ENCODE peak calls at places on chromosomes 5 and 9, in five cellular contexts. G is sigmoid colon, W is cardiac muscle cell, V is fibroblast of lung, X is heart left ventricle. P is an unnamed sample.

GRCh38 chr9:21096901-21097255 is 19.1 kb upstream of the IFNB1 start:
- DNase-seq in X (no peak), G (no peak), W (no peak), V (no peak), P (no peak)

GRCh38 chr5:6427689-6428088 is 21.0 kb upstream of the UBE2QL1 start:
- DNase-seq in W (no peak), X (no peak), V (no peak), G (no peak), P (peak)

GRCh38 chr5:61933787-61934626 is 372.0 kb upstream of the KIF2A start:
- DNase-seq in G (no peak), W (peak), V (peak), X (peak), P (no peak)

GRCh38 chr5:101393795-101394450 is 490.8 kb upstream of the ST8SIA4 start:
- DNase-seq in V (peak), G (no peak), W (no peak), X (no peak), P (no peak)

GRCh38 chr5:151448038-151448985 is 909 bp downstream of the SLC36A1 start:
- DNase-seq in W (peak), V (peak), G (peak), X (no peak), P (no peak)

GRCh38 chr9:98785333-98785933 is 10.9 kb downstream of the ANKS6 start:
- DNase-seq in W (no peak), G (no peak), X (no peak), V (no peak), P (no peak)

GRCh38 chr9:123164285-123164684 is 104.1 kb downstream of the STRBP start:
- DNase-seq in X (no peak), W (no peak), G (no peak), V (no peak), P (no peak)

GRCh38 chr5:169648725-169649124 is 11.7 kb downstream of the DOCK2 start:
- DNase-seq in X (peak), G (no peak), W (peak), V (peak), P (no peak)

GRCh38 chr9:33465596-33466564 is 7.8 kb downstream of the NOL6 start:
- DNase-seq in W (no peak), V (no peak), X (no peak), G (no peak), P (no peak)

GRCh38 chr5:153629027-153629426 is 138.6 kb downstream of the GRIA1 start:
- DNase-seq in X (no peak), V (peak), W (peak), G (no peak), P (peak)

GRCh38 chr5:1503301-1504243 is 20.2 kb downstream of the LPCAT1 start:
- DNase-seq in W (peak), G (no peak), X (peak), V (peak), P (no peak)

GRCh38 chr5:37208883-37209808 is 40.0 kb downstream of the CPLANE1 start:
- DNase-seq in V (peak), W (peak), G (no peak), X (peak), P (no peak)

GRCh38 chr5:67957374-67957773 is 258.2 kb upstream of the PIK3R1 start:
- DNase-seq in X (no peak), V (no peak), W (no peak), G (no peak), P (no peak)

GRCh38 chr5:107477492-107477891 is 193.2 kb downstream of the EFNA5 start:
- DNase-seq in W (no peak), X (no peak), V (no peak), G (no peak), P (no peak)

GRCh38 chr5:153752890-153753289 is 262.4 kb downstream of the GRIA1 start:
- DNase-seq in X (no peak), V (peak), G (no peak), W (peak), P (no peak)

GRCh38 chr9:33320568-33321261 is 30.4 kb downstream of the NFX1 start:
- DNase-seq in G (no peak), W (peak), V (peak), X (no peak), P (no peak)

GRCh38 chr9:129665008-129665771 is at the start of gene PRRX2:
- DNase-seq in X (peak), V (peak), W (peak), G (no peak), P (no peak)

GRCh38 chr9:30299126-30299780 is 2085.2 kb upstream of the ACO1 start:
- DNase-seq in G (no peak), X (no peak), V (no peak), W (no peak), P (no peak)

GRCh38 chr5:96259211-96259772 is 173.8 kb downstream of the PCSK1 start:
- DNase-seq in W (peak), G (no peak), V (peak), X (no peak), P (no peak)

GRCh38 chr9:93216072-93216364 is 32.1 kb downstream of the WNK2 start:
- DNase-seq in X (no peak), W (no peak), G (no peak), V (no peak), P (no peak)

GRCh38 chr5:75723378-75723777 is 6.1 kb upstream of the POC5 start:
- DNase-seq in W (no peak), G (no peak), V (no peak), X (no peak), P (no peak)

GRCh38 chr9:16343249-16344237 is 526.9 kb downstream of the BNC2 start:
- DNase-seq in W (peak), G (no peak), V (no peak), X (no peak), P (no peak)

GRCh38 chr9:119951090-119951489 is 581.9 kb upstream of the BRINP1 start:
- DNase-seq in V (peak), W (peak), X (no peak), G (no peak), P (no peak)

GRCh38 chr9:26271495-26272122 is 593.4 kb upstream of the TUSC1 start:
- DNase-seq in V (no peak), W (peak), X (no peak), G (no peak), P (no peak)

GRCh38 chr5:73887688-73888087 is 261.7 kb downstream of the ARHGEF28 start:
- DNase-seq in W (no peak), X (no peak), V (no peak), G (no peak), P (no peak)

DNA sequence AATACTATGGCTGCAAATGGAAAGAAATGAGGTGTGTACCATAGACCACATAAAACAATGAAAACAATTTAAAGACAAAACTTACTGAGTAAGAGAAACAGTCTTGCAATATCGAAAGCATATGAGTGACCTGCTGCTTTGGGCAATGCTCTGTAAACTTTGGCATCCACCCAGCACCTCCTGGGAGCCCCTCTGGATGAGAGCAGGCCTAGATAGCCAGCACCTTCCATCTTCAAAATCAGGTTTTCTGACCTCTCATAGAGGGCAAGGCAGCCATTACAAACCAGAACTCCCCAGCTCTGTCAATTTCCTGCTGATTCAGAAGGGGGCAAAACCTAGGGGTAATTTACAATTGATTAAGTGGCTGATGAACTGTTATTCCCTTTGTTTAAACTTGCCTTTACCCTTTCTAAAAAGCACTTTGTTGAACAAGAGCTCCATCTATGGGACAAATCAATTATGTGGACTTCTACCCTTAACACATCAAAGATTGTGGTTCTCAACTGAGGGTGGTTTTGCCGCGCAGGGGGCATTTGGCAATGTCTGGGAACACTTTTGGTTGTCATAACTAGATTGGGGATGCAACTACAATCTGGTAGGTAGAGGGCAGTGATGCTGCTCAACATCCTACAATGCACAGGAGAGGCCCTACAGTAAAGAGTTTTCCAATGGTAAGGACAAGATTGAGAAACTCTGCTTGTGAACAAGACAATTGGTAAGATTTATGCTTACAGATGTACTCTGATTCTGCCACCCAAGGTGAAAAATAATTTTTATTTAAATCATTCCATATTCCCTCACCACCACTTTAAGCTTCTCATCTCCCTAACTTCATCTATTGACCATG is 184.2 kb downstream of the MARCHF11 start:
- DNase-seq in W (peak), V (peak), G (no peak), X (no peak), P (no peak)
- TF ChIP-seq CTCF in W (peak), V (peak), G (no peak), X (peak), P (no peak)

GRCh38 chr9:126337690-126338426 is 11.2 kb downstream of the MVB12B start:
- DNase-seq in X (no peak), V (no peak), W (no peak), G (no peak), P (no peak)
- H3K4me3 ChIP-seq in X (no peak), V (no peak), W (no peak), G (no peak), P (no peak)

DNA sequence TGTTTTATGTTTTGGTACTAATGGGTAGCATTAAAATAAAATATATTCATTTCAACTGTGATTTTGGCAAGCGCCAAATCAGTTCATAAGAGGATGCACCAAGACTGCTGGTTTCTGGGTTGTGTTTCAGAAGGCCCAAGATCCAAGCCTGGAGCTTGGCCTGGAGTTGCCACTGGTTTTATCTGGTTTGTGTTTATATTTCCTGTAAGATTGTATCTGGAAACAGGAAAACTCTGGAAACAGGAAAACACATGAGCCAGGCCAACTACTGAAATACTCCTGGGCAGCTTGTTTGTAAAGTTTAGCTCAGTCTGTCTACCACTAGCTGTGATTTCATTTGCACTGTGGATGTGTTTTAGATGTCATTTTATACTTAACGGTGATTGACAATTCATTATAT is 5.5 kb downstream of the FSTL4 start:
- DNase-seq in X (no peak), V (no peak), G (no peak), W (no peak), P (no peak)
- H3K27ac ChIP-seq in X (no peak), V (no peak), G (no peak), W (no peak), P (no peak)

DNA sequence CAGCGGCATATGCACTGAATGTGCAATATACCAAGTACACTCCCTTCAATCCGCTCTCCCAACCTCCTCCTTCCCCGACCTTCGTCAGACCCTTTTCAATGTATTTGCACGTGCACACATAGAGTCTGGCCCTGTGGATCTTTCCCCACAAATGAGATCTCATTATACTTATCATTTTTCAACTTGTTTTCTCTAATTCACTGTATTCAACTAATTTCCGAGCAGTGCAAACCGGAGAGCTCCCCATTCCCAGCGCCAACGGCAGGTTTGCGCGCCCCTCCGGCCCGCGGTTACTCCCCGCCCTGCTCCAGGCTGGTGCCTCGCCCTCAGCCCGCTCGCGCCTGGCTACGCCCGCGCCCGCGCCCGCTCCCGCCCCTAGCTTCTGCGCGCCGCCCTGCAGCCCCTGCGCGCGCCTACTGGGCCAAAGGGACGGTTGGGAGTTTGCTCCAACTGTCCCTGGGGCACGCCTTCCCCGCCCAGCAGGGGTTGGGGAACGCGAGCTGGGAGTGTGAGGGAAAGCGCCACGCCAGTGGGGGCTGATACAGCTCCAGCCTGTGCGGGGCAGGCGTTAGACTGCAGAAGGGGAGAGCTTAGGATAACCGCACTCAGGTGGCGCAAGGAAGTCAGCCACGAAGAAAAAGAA is 3.3 kb upstream of the CDC20B start:
- DNase-seq in G (no peak), V (no peak), X (peak), W (peak), P (no peak)
- TF ChIP-seq CTCF in G (no peak), V (no peak), X (peak), W (no peak), P (no peak)

GRCh38 chr9:88076286-88077070 is 61.8 kb downstream of the SPATA31C2 start:
- DNase-seq in G (peak), W (peak), X (peak), V (peak), P (no peak)
- H3K4me3 ChIP-seq in G (peak), W (peak), X (peak), V (peak), P (peak)

GRCh38 chr5:150209020-150209635 is 19.3 kb downstream of the SLC6A7 start:
- DNase-seq in V (peak), X (no peak), G (no peak), W (peak), P (peak)
- H3K27ac ChIP-seq in V (peak), X (no peak), G (no peak), W (no peak), P (peak)

GRCh38 chr9:86122309-86122708 is 23.0 kb upstream of the GOLM1 start:
- DNase-seq in X (no peak), W (no peak), G (no peak), V (no peak), P (no peak)
- TF ChIP-seq CTCF in X (no peak), W (peak), G (no peak), V (peak), P (no peak)

GRCh38 chr5:178434851-178435250 is 155.3 kb downstream of the COL23A1 start:
- DNase-seq in W (no peak), V (no peak), G (peak), X (peak), P (peak)
- H3K4me3 ChIP-seq in W (no peak), V (no peak), G (no peak), X (no peak), P (peak)

GRCh38 chr5:81302596-81302995 is 1.2 kb downstream of the ZCCHC9 start:
- DNase-seq in V (peak), W (no peak), X (no peak), G (no peak), P (no peak)
- H3K27ac ChIP-seq in V (peak), W (peak), X (no peak), G (no peak), P (no peak)

GRCh38 chr5:10222326-10222725 is 27.4 kb downstream of the ATPSCKMT start:
- DNase-seq in W (no peak), X (no peak), V (no peak), G (no peak), P (no peak)

GRCh38 chr5:10219068-10219467 is 30.6 kb downstream of the ATPSCKMT start:
- DNase-seq in V (no peak), G (no peak), W (no peak), X (no peak), P (no peak)

GRCh38 chr5:10218658-10219057 is 31.0 kb downstream of the ATPSCKMT start:
- DNase-seq in V (no peak), X (no peak), G (no peak), W (no peak), P (no peak)

GRCh38 chr5:10216107-10216506 is 33.6 kb downstream of the ATPSCKMT start:
- DNase-seq in G (no peak), V (no peak), W (no peak), X (no peak), P (no peak)

GRCh38 chr5:10220253-10220652 is 29.4 kb downstream of the ATPSCKMT start:
- DNase-seq in X (no peak), W (no peak), V (no peak), G (no peak), P (no peak)
- TF ChIP-seq CTCF in X (no peak), W (no peak), V (no peak), G (no peak), P (no peak)

P was measured in coronary artery.